ENCODE peak calls at places on chromosomes 1 and 21, in four cellular contexts. One of them, this sample, is unnamed.

GRCh38 chr1:167881786-167882185 is 32.1 kb downstream of the ADCY10 start:
- DNase-seq in fibroblast of lung: no peak
- DNase-seq in GM23338: no peak
- DNase-seq in GM23248: peak; percentile 54
- DNase-seq in this sample: no peak

GRCh38 chr1:99786751-99787501 is 20.5 kb upstream of the FRRS1 start:
- DNase-seq in GM23338: no peak
- DNase-seq in GM23248: no peak
- DNase-seq in fibroblast of lung: no peak
- DNase-seq in this sample: no peak

GRCh38 chr1:119467857-119468666 is 38.9 kb upstream of the HSD3B1 start:
- DNase-seq in GM23248: no peak
- DNase-seq in GM23338: no peak
- DNase-seq in fibroblast of lung: no peak
- DNase-seq in this sample: no peak

GRCh38 chr21:36757246-36757645 is 58.3 kb downstream of the SIM2 start:
- DNase-seq in GM23248: no peak
- DNase-seq in GM23338: peak; percentile 17
- DNase-seq in fibroblast of lung: no peak
- DNase-seq in this sample: no peak

GRCh38 chr1:201421041-201421440 is 489 bp downstream of the TNNI1 start:
- DNase-seq in fibroblast of lung: no peak
- DNase-seq in GM23248: no peak
- DNase-seq in GM23338: no peak
- DNase-seq in this sample: no peak

GRCh38 chr1:11927866-11928592 is 1.8 kb upstream of the KIAA2013 start:
- DNase-seq in GM23248: peak; percentile 34
- DNase-seq in GM23338: no peak
- DNase-seq in fibroblast of lung: no peak
- DNase-seq in this sample: no peak

GRCh38 chr1:161218301-161219077 is 3.4 kb downstream of the FCER1G start:
- DNase-seq in fibroblast of lung: no peak
- DNase-seq in GM23248: no peak
- DNase-seq in GM23338: no peak
- DNase-seq in this sample: no peak

GRCh38 chr1:37739222-37739621 is 25.7 kb downstream of the EPHA10 start:
- DNase-seq in fibroblast of lung: no peak
- DNase-seq in GM23248: no peak
- DNase-seq in GM23338: no peak
- DNase-seq in this sample: no peak

GRCh38 chr1:42035205-42035829 is 116.6 kb upstream of the HIVEP3 start:
- DNase-seq in fibroblast of lung: peak; percentile 47
- DNase-seq in GM23338: peak; percentile 83
- DNase-seq in GM23248: peak; percentile 84
- DNase-seq in this sample: peak; percentile 95

GRCh38 chr1:47505267-47505666 is 67.4 kb downstream of the FOXD2 start:
- DNase-seq in GM23338: no peak
- DNase-seq in GM23248: no peak
- DNase-seq in fibroblast of lung: no peak
- DNase-seq in this sample: no peak

GRCh38 chr1:35642472-35642955 is 1.2 kb upstream of the PSMB2 start:
- DNase-seq in GM23248: peak; percentile 16
- DNase-seq in fibroblast of lung: no peak
- DNase-seq in GM23338: no peak
- DNase-seq in this sample: no peak

GRCh38 chr1:4062992-4063391 is 162.9 kb upstream of the C1orf174 start:
- DNase-seq in fibroblast of lung: no peak
- DNase-seq in GM23248: no peak
- DNase-seq in GM23338: no peak
- DNase-seq in this sample: no peak

GRCh38 chr1:9410737-9411297 is 118.1 kb downstream of the SPSB1 start:
- DNase-seq in GM23248: peak; percentile 38
- DNase-seq in GM23338: peak; percentile 25
- DNase-seq in fibroblast of lung: peak; percentile 30
- DNase-seq in this sample: peak; percentile 87

GRCh38 chr1:10662824-10663667 is 133.4 kb downstream of the CASZ1 start:
- DNase-seq in GM23338: no peak
- DNase-seq in GM23248: no peak
- DNase-seq in fibroblast of lung: no peak
- DNase-seq in this sample: no peak

GRCh38 chr1:21607549-21608529 is 61.3 kb downstream of the RAP1GAP start:
- DNase-seq in fibroblast of lung: peak; percentile 61
- DNase-seq in GM23248: peak; percentile 57
- DNase-seq in GM23338: peak; percentile 100
- DNase-seq in this sample: peak; percentile 97

GRCh38 chr1:119367332-119368124 is 1.1 kb upstream of the HAO2 start:
- DNase-seq in fibroblast of lung: peak; percentile 58
- DNase-seq in GM23248: peak; percentile 80
- DNase-seq in GM23338: peak; percentile 79
- DNase-seq in this sample: peak; percentile 72

GRCh38 chr21:41948404-41948895 is 5.4 kb downstream of the C2CD2 start:
- DNase-seq in GM23248: no peak
- DNase-seq in fibroblast of lung: no peak
- DNase-seq in GM23338: no peak
- DNase-seq in this sample: peak; percentile 84

GRCh38 chr1:81420760-81421159 is 380.0 kb upstream of the ADGRL2 start:
- DNase-seq in fibroblast of lung: no peak
- DNase-seq in GM23338: no peak
- DNase-seq in GM23248: no peak
- DNase-seq in this sample: no peak

GRCh38 chr1:159746676-159747075 is 32.3 kb upstream of the CRP start:
- DNase-seq in GM23338: no peak
- DNase-seq in GM23248: peak; percentile 35
- DNase-seq in fibroblast of lung: no peak
- DNase-seq in this sample: no peak

GRCh38 chr1:18407166-18408045 is 73.3 kb upstream of the KLHDC7A start:
- DNase-seq in GM23338: peak; percentile 22
- DNase-seq in GM23248: no peak
- DNase-seq in fibroblast of lung: no peak
- DNase-seq in this sample: no peak

GRCh38 chr21:36847189-36847588 is 119.3 kb downstream of the HLCS start:
- DNase-seq in fibroblast of lung: peak; percentile 79
- DNase-seq in GM23248: peak; percentile 84
- DNase-seq in GM23338: no peak
- DNase-seq in this sample: peak; percentile 94

GRCh38 chr1:48619529-48619928 is 147.5 kb upstream of the SPATA6 start:
- DNase-seq in fibroblast of lung: no peak
- DNase-seq in GM23338: peak; percentile 89
- DNase-seq in GM23248: peak; percentile 44
- DNase-seq in this sample: no peak

GRCh38 chr1:166170726-166171125 is 3.9 kb upstream of the FAM78B start:
- DNase-seq in GM23338: no peak
- DNase-seq in GM23248: no peak
- DNase-seq in fibroblast of lung: no peak
- DNase-seq in this sample: no peak

GRCh38 chr1:203555046-203555445 is 61.1 kb downstream of the OPTC start:
- DNase-seq in GM23248: peak; percentile 62
- DNase-seq in fibroblast of lung: peak; percentile 37
- DNase-seq in GM23338: peak; percentile 40
- DNase-seq in this sample: peak; percentile 88

GRCh38 chr21:42731264-42732032 is 78.0 kb downstream of the PDE9A start:
- DNase-seq in GM23338: no peak
- DNase-seq in fibroblast of lung: no peak
- DNase-seq in GM23248: no peak
- DNase-seq in this sample: peak; percentile 29

GRCh38 chr21:34372321-34372720 is 3.0 kb upstream of the SMIM11 start:
- DNase-seq in GM23338: no peak
- DNase-seq in fibroblast of lung: no peak
- DNase-seq in GM23248: no peak
- DNase-seq in this sample: peak; percentile 39

GRCh38 chr21:42534361-42534900 is 20.8 kb downstream of the SLC37A1 start:
- DNase-seq in GM23248: no peak
- DNase-seq in GM23338: no peak
- DNase-seq in fibroblast of lung: no peak
- DNase-seq in this sample: no peak

DNA sequence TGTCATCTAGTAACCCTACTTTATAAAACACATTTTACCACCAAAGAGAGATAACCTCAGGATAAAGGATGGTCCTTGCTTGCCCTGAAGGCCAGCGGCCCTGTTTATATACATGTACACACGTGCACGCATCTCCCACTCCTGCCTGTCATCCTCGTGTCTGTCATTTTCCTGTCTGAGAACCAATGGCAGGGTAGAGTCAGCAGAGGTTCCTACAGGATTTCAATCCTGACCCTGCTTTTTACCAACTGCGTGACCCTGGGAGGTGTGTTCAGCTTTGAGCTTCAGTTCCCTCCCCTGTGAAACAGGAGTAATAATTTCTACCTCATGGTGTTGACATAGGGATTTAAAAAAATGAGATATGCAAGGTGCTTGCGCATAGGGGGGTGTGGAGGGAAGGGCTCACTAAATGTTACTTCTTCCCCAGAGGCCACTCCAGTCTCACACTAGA is 12.3 kb upstream of the RASSF5 start:
- DNase-seq in GM23338: no peak
- DNase-seq in GM23248: no peak
- DNase-seq in fibroblast of lung: no peak
- DNase-seq in this sample: peak; percentile 78
- H3K4me2 ChIP-seq in GM23338: no peak overlapping the region
- H3K4me2 ChIP-seq in GM23248: no peak overlapping the region
- H3K4me2 ChIP-seq in fibroblast of lung: no peak overlapping the region
- H3K4me2 ChIP-seq in this sample: no peak overlapping the region

DNA sequence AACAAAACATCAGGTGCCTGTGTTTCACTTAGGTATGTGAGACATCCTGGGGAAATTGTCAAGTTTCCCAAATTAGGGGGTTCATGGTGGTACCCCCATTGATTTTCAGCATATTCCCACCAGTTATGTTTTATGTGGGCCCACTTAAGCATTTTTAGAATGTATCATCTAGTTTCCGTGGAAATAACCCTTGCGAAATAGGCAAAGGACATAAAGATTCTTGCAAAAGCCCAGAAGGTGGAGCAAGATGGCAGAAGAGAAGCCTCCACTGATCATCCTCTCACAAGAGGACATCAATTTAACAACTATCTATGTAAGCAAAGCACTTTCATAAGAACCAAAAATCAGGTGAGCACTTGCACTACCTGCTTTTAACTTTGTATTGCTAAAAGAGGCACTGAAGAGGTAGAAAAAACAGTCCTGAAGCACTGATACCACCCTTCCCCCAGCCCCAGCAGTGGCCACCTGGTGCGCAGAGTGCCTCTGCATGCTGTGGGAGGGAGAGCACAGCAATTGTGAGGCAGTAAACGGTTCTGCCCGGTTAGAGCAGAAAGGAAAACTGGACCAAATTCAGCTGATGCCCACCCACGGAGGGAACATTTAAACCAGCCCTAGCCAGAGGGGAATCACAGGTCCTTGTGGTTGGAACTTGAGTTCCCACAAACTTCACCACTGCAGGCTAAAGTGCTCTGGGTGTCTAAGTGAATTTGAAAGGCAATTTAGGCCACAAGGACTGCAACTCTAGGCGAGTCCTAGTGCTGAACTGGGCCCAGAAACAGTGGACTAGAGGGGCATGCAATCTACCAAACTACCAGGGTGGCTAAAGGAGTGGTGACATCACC is 23.2 kb downstream of the MCOLN2 start:
- DNase-seq in GM23338: peak; percentile 12
- DNase-seq in fibroblast of lung: peak; percentile 38
- DNase-seq in GM23248: peak; percentile 54
- DNase-seq in this sample: no peak
- H3K4me2 ChIP-seq in GM23338: no peak overlapping the region
- H3K4me2 ChIP-seq in fibroblast of lung: no peak overlapping the region
- H3K4me2 ChIP-seq in GM23248: no peak overlapping the region
- H3K4me2 ChIP-seq in this sample: no peak overlapping the region

GRCh38 chr1:164561007-164561406 is 2.0 kb downstream of the PBX1 start:
- DNase-seq in GM23248: peak; percentile 32
- DNase-seq in GM23338: no peak
- DNase-seq in fibroblast of lung: peak; percentile 23
- DNase-seq in this sample: no peak

GRCh38 chr1:164563821-164564251 is 4.9 kb downstream of the PBX1 start:
- DNase-seq in GM23248: peak; percentile 42
- DNase-seq in GM23338: no peak
- DNase-seq in fibroblast of lung: peak; percentile 52
- DNase-seq in this sample: no peak

GRCh38 chr1:164562947-164563346 is 4.0 kb downstream of the PBX1 start:
- DNase-seq in GM23338: no peak
- DNase-seq in GM23248: no peak
- DNase-seq in fibroblast of lung: peak; percentile 20
- DNase-seq in this sample: no peak

GRCh38 chr1:164561461-164561860 is 2.5 kb downstream of the PBX1 start:
- DNase-seq in fibroblast of lung: peak; percentile 51
- DNase-seq in GM23248: peak; percentile 44
- DNase-seq in GM23338: no peak
- DNase-seq in this sample: no peak

DNA sequence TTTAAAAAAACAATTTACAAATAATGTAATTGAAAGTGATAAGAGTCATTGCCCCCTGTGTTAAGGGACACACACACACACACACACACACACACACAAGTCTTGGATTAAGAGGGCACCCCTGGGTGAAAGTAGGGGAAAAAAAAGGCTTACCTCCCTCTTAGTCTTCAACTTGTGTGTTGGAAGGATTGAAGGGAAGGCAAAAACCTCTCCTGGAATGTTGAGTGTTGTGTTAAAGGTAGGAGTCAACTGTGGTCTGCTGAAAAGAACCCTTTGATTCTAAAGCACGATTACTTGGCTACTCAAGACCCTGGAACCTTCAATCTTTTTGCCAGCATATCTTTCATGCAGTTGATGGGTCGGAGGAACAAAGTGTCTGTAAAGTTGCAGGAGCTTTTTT is 6.4 kb downstream of the PBX1 start:
- DNase-seq in GM23248: peak; percentile 41
- DNase-seq in fibroblast of lung: peak; percentile 40
- DNase-seq in GM23338: peak; percentile 66
- DNase-seq in this sample: no peak
- H3K4me2 ChIP-seq in GM23248: peak overlapping the region; percentile 98
- H3K4me2 ChIP-seq in fibroblast of lung: peak overlapping the region; percentile 96
- H3K4me2 ChIP-seq in GM23338: peak overlapping the region; percentile 54
- H3K4me2 ChIP-seq in this sample: no peak overlapping the region

GRCh38 chr1:234565132-234565531 is 44.8 kb downstream of the IRF2BP2 start:
- DNase-seq in GM23248: peak; percentile 14
- DNase-seq in fibroblast of lung: no peak
- DNase-seq in GM23338: no peak
- DNase-seq in this sample: no peak
- H3K4me2 ChIP-seq in GM23248: peak overlapping the region; percentile 45
- H3K4me2 ChIP-seq in fibroblast of lung: no peak overlapping the region
- H3K4me2 ChIP-seq in GM23338: no peak overlapping the region
- H3K4me2 ChIP-seq in this sample: no peak overlapping the region

This sample was measured in osteoblast.